ENCODE peak calls at places on chromosomes 3 and 15, in six cellular contexts. Q is body of pancreas, P is A549, Y is H1, T is testis, D is suprapubic skin. M is an unnamed sample.

GRCh38 chr15:100078511-100079220 is 263.1 kb downstream of the ADAMTS17 start:
- DNase-seq in P (no peak), T (no peak), D (no peak), Q (no peak), Y (no peak), M (no peak)

GRCh38 chr3:108124337-108125150 is 33.7 kb upstream of the CD47 start:
- DNase-seq in T (no peak), Q (no peak), Y (no peak), D (no peak), P (no peak), M (no peak)

GRCh38 chr3:39806820-39807219 is 2.6 kb upstream of the MYRIP start:
- DNase-seq in D (no peak), Y (no peak), Q (no peak), T (no peak), P (no peak), M (no peak)

GRCh38 chr3:78098367-78098766 is 1058.5 kb downstream of the ROBO2 start:
- DNase-seq in Q (no peak), D (no peak), T (no peak), P (no peak), Y (no peak), M (no peak)

GRCh38 chr15:60414016-60414682 is 16.4 kb upstream of the ANXA2 start:
- DNase-seq in P (no peak), D (no peak), Y (no peak), Q (no peak), T (no peak), M (no peak)

GRCh38 chr15:67240235-67241131 is 14.0 kb downstream of the AAGAB start:
- DNase-seq in T (peak; percentile 26), Y (no peak), D (no peak), Q (peak; percentile 62), P (peak; percentile 55), M (no peak)

GRCh38 chr3:142180761-142181362 is 31.5 kb upstream of the TFDP2 start:
- DNase-seq in Y (no peak), D (no peak), Q (peak; percentile 12), T (peak; percentile 35), P (peak; percentile 30), M (peak; percentile 5)

GRCh38 chr3:152058906-152059305 is 185.5 kb downstream of the SUCNR1 start:
- DNase-seq in Y (no peak), P (no peak), T (no peak), Q (no peak), D (no peak), M (no peak)

GRCh38 chr15:28098360-28098765 is 752 bp downstream of the OCA2 start:
- DNase-seq in Y (no peak), T (no peak), Q (no peak), P (no peak), D (peak; percentile 70), M (no peak)

GRCh38 chr3:69130689-69131088 is 8.3 kb upstream of the LMOD3 start:
- DNase-seq in Y (no peak), D (no peak), Q (no peak), T (no peak), P (no peak), M (no peak)

GRCh38 chr15:25693321-25694237 is 169.5 kb downstream of the ATP10A start:
- DNase-seq in P (no peak), D (no peak), T (peak; percentile 64), Q (no peak), Y (no peak), M (no peak)

GRCh38 chr3:40877651-40878463 is 321.4 kb upstream of the CTNNB1 start:
- DNase-seq in Q (peak; percentile 89), D (peak; percentile 81), T (peak; percentile 72), Y (no peak), P (no peak), M (no peak)

GRCh38 chr3:168186293-168186983 is 90.7 kb upstream of the GOLIM4 start:
- DNase-seq in T (no peak), P (no peak), Q (no peak), Y (no peak), D (no peak), M (no peak)

GRCh38 chr3:160162440-160162839 is 62.8 kb upstream of the C3orf80 start:
- DNase-seq in Y (peak; percentile 47), D (no peak), P (no peak), T (no peak), Q (no peak), M (no peak)

GRCh38 chr15:39404767-39405173 is 176.1 kb upstream of the THBS1 start:
- DNase-seq in Y (no peak), T (no peak), P (no peak), Q (no peak), D (no peak), M (peak; percentile 44)

DNA sequence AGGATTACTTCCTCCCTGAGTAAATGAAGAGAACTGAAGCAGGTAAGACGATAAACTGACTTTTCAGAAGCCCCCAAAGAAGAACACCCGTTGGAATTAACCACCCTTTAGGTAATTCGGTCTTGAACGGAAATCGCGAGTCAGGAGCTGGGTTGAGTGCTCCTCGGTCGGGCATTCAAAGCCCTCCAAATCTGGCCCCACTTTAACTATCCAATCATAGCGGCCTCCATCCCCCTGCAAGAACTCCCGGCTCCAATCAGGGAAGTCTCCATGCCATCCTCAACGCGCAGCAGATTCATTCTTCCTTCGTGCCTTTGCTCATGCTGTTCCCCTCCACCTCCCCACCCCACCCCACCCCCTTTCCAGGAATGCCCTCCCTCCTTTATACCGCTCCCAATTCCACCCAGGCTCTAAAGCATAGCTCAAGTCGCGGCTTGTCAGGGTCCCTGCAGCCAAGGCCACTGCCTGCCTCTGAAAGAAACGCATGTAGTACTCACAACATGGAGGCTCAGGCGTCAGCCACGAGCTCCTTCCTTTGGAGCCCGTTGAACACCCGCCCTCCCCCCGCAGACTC is 645 bp upstream of the RFX7 start:
- DNase-seq in Y (no peak), Q (peak; percentile 36), D (peak; percentile 77), P (peak; percentile 75), T (peak; percentile 77), M (no peak)
- TF ChIP-seq POLR2A in Y (peak; percentile 84), Q (no peak), D (no peak), P (peak; percentile 26), T (no peak), M (no peak)

GRCh38 chr15:31374489-31374888 is 47.9 kb downstream of the KLF13 start:
- DNase-seq in D (no peak), Y (no peak), P (no peak), Q (no peak), T (no peak), M (no peak)

GRCh38 chr15:31371520-31372240 is 45.0 kb downstream of the KLF13 start:
- DNase-seq in Q (no peak), T (no peak), D (no peak), Y (no peak), P (no peak), M (no peak)

GRCh38 chr15:31373096-31373865 is 46.6 kb downstream of the KLF13 start:
- DNase-seq in Q (no peak), Y (no peak), T (no peak), P (no peak), D (no peak), M (no peak)

GRCh38 chr15:31373970-31374369 is 47.3 kb downstream of the KLF13 start:
- DNase-seq in D (no peak), P (no peak), Q (no peak), Y (no peak), T (no peak), M (no peak)

DNA sequence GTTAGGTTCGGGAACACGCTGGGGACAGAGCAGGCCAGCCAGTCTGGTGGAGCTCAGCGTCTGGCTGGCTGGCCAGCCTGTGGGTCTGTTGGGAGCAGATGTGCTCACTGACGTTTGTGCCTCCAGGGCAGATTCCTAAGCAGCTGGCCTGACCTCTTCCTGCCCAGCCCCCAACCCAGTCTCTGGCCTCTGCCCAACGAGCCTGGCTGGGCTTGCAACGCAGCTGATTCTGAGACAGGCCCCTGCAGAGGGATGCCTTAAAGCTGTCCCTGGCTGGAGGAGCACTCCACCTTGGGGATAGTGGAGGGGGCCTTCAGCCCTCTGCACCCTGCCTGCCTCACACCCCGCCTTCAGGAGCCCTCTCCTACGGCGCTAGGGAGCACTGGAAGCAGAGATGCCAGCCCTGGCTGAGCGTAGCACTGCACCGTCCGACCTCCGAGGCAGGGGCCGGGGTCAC is 46.0 kb downstream of the KLF13 start:
- DNase-seq in Q (peak; percentile 68), T (peak; percentile 74), Y (peak; percentile 69), P (no peak), D (no peak), M (no peak)
- TF ChIP-seq POLR2A in Q (no peak), T (no peak), Y (no peak), P (no peak), D (no peak), M (no peak)

GRCh38 chr3:50118237-50118636 is 29.5 kb downstream of the RBM5 start:
- DNase-seq in P (no peak), Y (no peak), D (no peak), Q (no peak), T (no peak), M (no peak)

GRCh38 chr3:50119786-50120185 is 31.1 kb downstream of the RBM5 start:
- DNase-seq in P (no peak), T (no peak), Q (no peak), Y (no peak), D (no peak), M (no peak)

GRCh38 chr3:50121416-50122032 is 32.8 kb downstream of the RBM5 start:
- DNase-seq in Y (peak; percentile 65), P (peak; percentile 91), Q (peak; percentile 75), T (peak; percentile 74), D (no peak), M (peak; percentile 95)

GRCh38 chr3:50120364-50121095 is 31.8 kb downstream of the RBM5 start:
- DNase-seq in Q (no peak), T (no peak), P (no peak), D (no peak), Y (no peak), M (no peak)

GRCh38 chr3:50117120-50117519 is 28.4 kb downstream of the RBM5 start:
- DNase-seq in P (no peak), Y (no peak), D (no peak), Q (no peak), T (no peak), M (no peak)
- TF ChIP-seq POLR2A in P (no peak), Y (no peak), D (no peak), Q (no peak), T (no peak), M (no peak)

GRCh38 chr15:45634442-45635190 is at the start of gene SQOR:
- DNase-seq in Q (peak; percentile 96), T (peak; percentile 82), Y (no peak), D (peak; percentile 93), P (peak; percentile 61), M (peak; percentile 52)
- TF ChIP-seq POLR2A in Q (peak; percentile 95), T (no peak), Y (no peak), D (peak; percentile 54), P (peak; percentile 49), M (peak; percentile 36)

DNA sequence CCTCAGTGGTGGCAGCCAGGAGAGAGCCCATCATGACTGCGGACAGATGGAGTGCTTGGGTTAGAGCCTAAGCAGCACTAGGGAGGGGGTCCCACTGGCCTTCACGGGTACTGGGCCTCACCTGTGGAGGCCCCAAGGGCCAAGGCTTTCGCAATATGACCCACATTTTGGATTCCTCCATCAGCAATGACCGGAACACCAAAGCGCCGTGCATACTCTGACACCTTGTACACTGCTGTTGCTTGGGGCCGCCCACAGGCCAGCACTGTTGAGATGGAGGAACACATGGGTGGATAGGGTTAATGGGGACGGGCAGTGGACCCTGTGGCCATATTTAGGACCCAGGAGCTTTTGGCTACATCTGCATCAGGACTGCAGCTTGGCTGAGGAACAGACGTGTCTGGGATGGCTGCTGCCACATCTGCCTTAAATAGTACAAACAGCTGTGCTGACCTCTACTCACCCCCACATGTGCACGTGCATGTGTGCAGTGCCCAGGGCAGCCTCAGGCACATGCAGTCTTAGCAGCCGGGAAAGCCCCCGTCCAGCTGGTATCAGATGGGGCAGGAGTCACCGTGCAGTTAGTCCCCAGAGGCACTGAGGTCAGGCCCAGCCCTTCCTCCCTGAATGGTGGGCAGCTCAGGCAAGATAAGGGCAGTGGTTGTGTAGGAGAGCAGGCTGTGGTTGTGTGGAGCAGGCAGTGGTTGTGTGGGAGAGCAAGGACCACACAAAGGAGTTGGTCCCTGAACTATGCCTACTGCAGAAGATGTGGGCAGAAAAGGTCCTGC is 3.3 kb downstream of the NDUFAF3 start:
- DNase-seq in Y (no peak), D (no peak), P (no peak), T (no peak), Q (no peak), M (no peak)
- TF ChIP-seq POLR2A in Y (no peak), D (no peak), P (peak; percentile 18), T (no peak), Q (no peak), M (no peak)

M was measured in H54.